ENCODE peak calls at places on chromosomes 7 and 10, in six cellular contexts. B, J, Z, F, X and S are unnamed samples.

GRCh38 chr10:89537361-89537760 is 2.0 kb upstream of the SLC16A12 start:
- DNase-seq in B (no peak), J (no peak), Z (no peak), F (no peak), X (no peak), S (no peak)

GRCh38 chr10:73480158-73480557 is 15.7 kb downstream of the PPP3CB start:
- DNase-seq in B (peak), J (no peak), Z (no peak), F (peak), X (no peak), S (peak)

GRCh38 chr7:47485640-47486435 is 96.1 kb downstream of the TNS3 start:
- DNase-seq in B (peak), J (no peak), Z (no peak), F (no peak), X (no peak), S (no peak)

GRCh38 chr10:89887406-89887805 is 186.0 kb downstream of the KIF20B start:
- DNase-seq in B (no peak), J (no peak), Z (no peak), F (no peak), X (no peak), S (no peak)

GRCh38 chr7:76166404-76167255 is 35.1 kb upstream of the SRRM3 start:
- DNase-seq in B (peak), J (peak), Z (peak), F (peak), X (peak), S (peak)

GRCh38 chr7:138316421-138317043 is 143.5 kb upstream of the TRIM24 start:
- DNase-seq in B (no peak), J (no peak), Z (no peak), F (no peak), X (no peak), S (no peak)

GRCh38 chr10:130351466-130352290 is 215.5 kb downstream of the GLRX3 start:
- DNase-seq in B (no peak), J (no peak), Z (no peak), F (no peak), X (no peak), S (no peak)

GRCh38 chr10:55750458-55750857 is 610.6 kb downstream of the ZWINT start:
- DNase-seq in B (no peak), J (no peak), Z (no peak), F (no peak), X (no peak), S (no peak)

GRCh38 chr7:90210475-90210874 is 1.1 kb upstream of the STEAP2 start:
- DNase-seq in B (no peak), J (no peak), Z (no peak), F (no peak), X (no peak), S (no peak)

GRCh38 chr10:98620503-98620902 is 173.8 kb upstream of the HPS1 start:
- DNase-seq in B (no peak), J (no peak), Z (no peak), F (no peak), X (peak), S (peak)

GRCh38 chr7:146960747-146961416 is 844.3 kb downstream of the CNTNAP2 start:
- DNase-seq in B (no peak), J (peak), Z (no peak), F (no peak), X (no peak), S (peak)

GRCh38 chr7:47521041-47521795 is 60.7 kb downstream of the TNS3 start:
- DNase-seq in B (no peak), J (no peak), Z (no peak), F (no peak), X (no peak), S (no peak)

GRCh38 chr10:116748041-116748440 is 5.7 kb upstream of the HSPA12A start:
- DNase-seq in B (peak), J (no peak), Z (no peak), F (peak), X (no peak), S (no peak)

GRCh38 chr10:52566471-52567246 is 205.9 kb downstream of the MBL2 start:
- DNase-seq in B (peak), J (no peak), Z (peak), F (peak), X (no peak), S (peak)

GRCh38 chr10:110668443-110668842 is 24.3 kb downstream of the RBM20 start:
- DNase-seq in B (no peak), J (no peak), Z (no peak), F (no peak), X (no peak), S (no peak)

GRCh38 chr7:95199779-95200558 is 124.4 kb downstream of the PON1 start:
- DNase-seq in B (peak), J (no peak), Z (peak), F (peak), X (no peak), S (peak)

GRCh38 chr10:76357726-76358125 is 926.3 kb downstream of the LRMDA start:
- DNase-seq in B (no peak), J (no peak), Z (no peak), F (no peak), X (no peak), S (no peak)

GRCh38 chr10:70142555-70142954 is 3.9 kb downstream of the TYSND1 start:
- DNase-seq in B (no peak), J (no peak), Z (no peak), F (no peak), X (no peak), S (no peak)

GRCh38 chr10:78335691-78336401 is 302.2 kb downstream of the RPS24 start:
- DNase-seq in B (peak), J (peak), Z (no peak), F (no peak), X (no peak), S (no peak)

GRCh38 chr10:96043157-96043894 is at the start of gene CCNJ:
- DNase-seq in B (peak), J (peak), Z (peak), F (peak), X (peak), S (peak)

GRCh38 chr7:15464762-15465144 is 97.1 kb downstream of the AGMO start:
- DNase-seq in B (no peak), J (no peak), Z (no peak), F (no peak), X (no peak), S (no peak)

GRCh38 chr7:9504678-9505077 is 1071.3 kb downstream of the NXPH1 start:
- DNase-seq in B (no peak), J (no peak), Z (no peak), F (no peak), X (no peak), S (no peak)

GRCh38 chr10:27660705-27661104 is 84.9 kb downstream of the MKX start:
- DNase-seq in B (no peak), J (no peak), Z (no peak), F (no peak), X (no peak), S (no peak)

GRCh38 chr10:110505130-110505815 is 7.6 kb downstream of the DUSP5 start:
- DNase-seq in B (no peak), J (no peak), Z (no peak), F (no peak), X (no peak), S (no peak)

GRCh38 chr7:150755473-150756099 is 18.4 kb downstream of the GIMAP5 start:
- DNase-seq in B (no peak), J (no peak), Z (no peak), F (no peak), X (no peak), S (no peak)

GRCh38 chr10:3774814-3775670 is 10.0 kb downstream of the KLF6 start:
- DNase-seq in B (peak), J (peak), Z (no peak), F (peak), X (no peak), S (peak)

GRCh38 chr10:79116363-79116762 is 47.6 kb downstream of the ZMIZ1 start:
- DNase-seq in B (no peak), J (no peak), Z (no peak), F (no peak), X (no peak), S (no peak)

GRCh38 chr10:68208424-68209042 is 23.4 kb downstream of the ATOH7 start:
- DNase-seq in B (peak), J (peak), Z (peak), F (peak), X (peak), S (peak)

GRCh38 chr7:149595078-149595477 is 97.5 kb upstream of the ZNF746 start:
- DNase-seq in B (no peak), J (no peak), Z (no peak), F (no peak), X (no peak), S (no peak)

GRCh38 chr7:47714669-47715607 is 133.0 kb upstream of the TNS3 start:
- DNase-seq in B (no peak), J (no peak), Z (no peak), F (no peak), X (no peak), S (no peak)

GRCh38 chr10:93216341-93216985 is 142.8 kb downstream of the CYP26A1 start:
- DNase-seq in B (no peak), J (no peak), Z (no peak), F (no peak), X (no peak), S (no peak)

GRCh38 chr7:140719711-140720110 is 23.2 kb downstream of the NDUFB2 start:
- DNase-seq in B (peak), J (no peak), Z (no peak), F (no peak), X (no peak), S (no peak)

GRCh38 chr7:121525155-121525819 is 129.2 kb upstream of the FAM3C start:
- DNase-seq in B (no peak), J (no peak), Z (no peak), F (no peak), X (no peak), S (no peak)

GRCh38 chr7:157431173-157431950 is 94.6 kb downstream of the DNAJB6 start:
- DNase-seq in B (no peak), J (no peak), Z (no peak), F (no peak), X (no peak), S (no peak)

GRCh38 chr10:33772370-33773331 is 438.2 kb upstream of the NRP1 start:
- DNase-seq in B (no peak), J (peak), Z (peak), F (peak), X (peak), S (peak)

GRCh38 chr10:127452568-127452967 is 96.5 kb upstream of the NPS start:
- DNase-seq in B (no peak), J (no peak), Z (no peak), F (no peak), X (no peak), S (no peak)

GRCh38 chr7:77575187-77575586 is 38.1 kb downstream of the PTPN12 start:
- DNase-seq in B (no peak), J (no peak), Z (no peak), F (no peak), X (no peak), S (no peak)

GRCh38 chr7:92508949-92509348 is 19.4 kb downstream of the PEX1 start:
- DNase-seq in B (no peak), J (no peak), Z (no peak), F (no peak), X (no peak), S (no peak)

GRCh38 chr7:156067156-156067555 is 254.9 kb upstream of the SHH start:
- DNase-seq in B (no peak), J (no peak), Z (no peak), F (no peak), X (no peak), S (no peak)

DNA sequence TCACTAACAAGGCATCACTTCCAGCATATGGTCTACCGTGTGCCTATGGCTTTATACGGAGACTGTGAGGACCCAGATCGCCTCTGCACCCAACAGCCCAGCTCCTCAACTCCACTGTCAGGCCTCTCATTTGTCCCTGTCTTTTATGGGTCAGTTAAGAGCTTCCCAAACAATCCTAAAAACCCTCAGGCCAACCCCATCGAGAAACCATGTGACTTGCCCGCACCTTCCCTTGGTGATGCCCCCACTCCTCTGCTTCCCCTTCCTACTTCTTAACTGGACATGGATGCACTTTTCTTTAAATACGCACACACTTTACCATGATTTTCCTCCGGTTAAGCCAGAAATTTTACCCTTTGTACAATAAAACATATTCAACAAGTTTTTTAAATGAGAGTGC is 46.8 kb downstream of the BAIAP2L1 start:
- DNase-seq in B (no peak), J (no peak), Z (no peak), F (peak), X (no peak), S (peak)
- H3K4ac ChIP-seq in B (peak), J (no peak), Z (no peak), F (peak), X (no peak), S (no peak)

GRCh38 chr10:17076626-17077025 is 53.0 kb downstream of the CUBN start:
- DNase-seq in B (no peak), J (no peak), Z (no peak), F (no peak), X (no peak), S (no peak)
- H3K4ac ChIP-seq in B (peak), J (no peak), Z (no peak), F (no peak), X (no peak), S (no peak)

GRCh38 chr7:130896898-130897514 is 163.0 kb upstream of the KLF14 start:
- DNase-seq in B (peak), J (peak), Z (peak), F (peak), X (no peak), S (peak)

GRCh38 chr7:130899071-130899451 is 165.1 kb upstream of the KLF14 start:
- DNase-seq in B (no peak), J (no peak), Z (no peak), F (no peak), X (no peak), S (no peak)

GRCh38 chr7:130896051-130896881 is 162.3 kb upstream of the KLF14 start:
- DNase-seq in B (peak), J (no peak), Z (no peak), F (peak), X (no peak), S (peak)

GRCh38 chr7:130899638-130900401 is 165.8 kb upstream of the KLF14 start:
- DNase-seq in B (no peak), J (no peak), Z (no peak), F (no peak), X (no peak), S (no peak)

DNA sequence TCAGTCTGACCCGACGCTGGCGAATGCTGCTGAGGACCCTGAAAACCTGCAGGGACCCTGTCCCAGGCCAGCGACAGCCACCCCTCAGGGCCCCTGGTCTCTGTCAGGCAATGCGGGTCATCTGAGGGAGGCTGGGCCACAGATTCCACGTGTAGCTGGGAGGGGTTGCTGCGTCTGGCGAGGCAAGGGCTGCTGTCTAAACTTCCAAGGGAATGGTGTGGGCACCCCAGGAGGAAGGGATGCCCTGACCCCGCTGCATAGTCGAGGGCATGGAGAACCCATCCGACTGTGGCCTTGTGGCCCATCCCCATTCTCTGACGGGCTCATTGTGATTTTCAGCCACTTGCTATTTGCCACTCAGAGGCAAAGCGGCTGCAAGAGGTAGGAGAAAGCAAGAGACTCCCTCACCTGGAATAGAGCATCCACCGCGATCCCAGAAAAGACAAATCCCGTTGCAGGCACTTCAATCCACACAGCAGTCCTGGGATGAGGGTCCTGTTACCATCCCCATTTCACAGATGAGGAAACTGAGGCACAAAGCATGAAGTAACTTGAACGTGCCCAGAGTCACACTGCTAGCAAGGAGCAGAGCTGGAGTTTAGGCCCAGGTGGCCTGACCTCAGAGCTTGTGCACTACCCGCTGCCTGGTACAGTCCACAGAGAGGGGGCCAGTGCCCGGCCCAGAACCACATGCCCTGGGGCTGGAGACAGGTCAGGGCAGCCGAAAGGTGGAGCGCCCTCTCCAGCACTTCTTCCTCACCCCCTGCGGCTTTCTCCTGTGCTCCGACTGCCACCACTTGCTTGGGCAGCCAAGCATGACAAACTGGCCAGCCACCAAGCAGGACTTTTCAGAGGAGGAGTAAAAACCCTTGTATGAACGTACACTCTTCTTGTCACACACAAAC is 163.8 kb upstream of the KLF14 start:
- DNase-seq in B (no peak), J (no peak), Z (no peak), F (no peak), X (no peak), S (no peak)
- H3K4ac ChIP-seq in B (peak), J (no peak), Z (no peak), F (no peak), X (no peak), S (no peak)

DNA sequence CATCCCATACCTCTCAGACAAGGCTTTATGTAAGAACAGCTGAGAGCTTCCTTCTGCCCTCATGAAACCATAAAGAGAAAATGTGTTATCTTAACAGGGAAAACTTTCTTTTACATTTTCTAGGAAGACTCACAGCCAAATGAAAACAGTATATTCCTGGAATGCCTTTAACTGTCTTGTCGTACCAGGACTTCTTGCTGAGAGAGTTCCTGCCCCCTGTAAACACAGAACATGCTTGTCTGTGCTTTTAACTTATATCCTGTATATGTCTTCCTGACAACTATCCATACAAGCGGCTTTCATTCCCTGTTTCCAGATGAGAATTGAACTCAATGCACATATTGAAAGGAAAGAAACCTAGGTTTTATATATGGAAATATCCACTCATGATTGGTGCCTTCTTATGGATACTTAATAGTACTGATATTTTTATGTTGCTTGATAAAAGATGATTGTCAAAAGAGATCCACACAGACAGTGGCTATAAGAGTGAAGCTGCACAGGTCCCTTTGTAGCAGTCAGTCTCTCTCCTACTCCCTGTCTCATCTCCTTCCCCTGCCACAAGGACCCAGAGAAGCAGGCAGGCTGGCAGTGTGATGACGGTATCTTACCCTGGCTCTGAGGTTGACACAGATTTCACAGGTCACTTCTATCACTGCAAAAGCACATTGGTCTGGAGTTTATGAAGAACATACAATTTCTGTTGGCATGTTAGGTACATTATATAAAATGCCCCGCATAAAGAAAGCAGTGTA is 64.6 kb upstream of the AHR start:
- DNase-seq in B (no peak), J (no peak), Z (no peak), F (peak), X (no peak), S (peak)
- H3K4ac ChIP-seq in B (peak), J (no peak), Z (no peak), F (no peak), X (no peak), S (no peak)

GRCh38 chr7:69334706-69335105 is 263.6 kb upstream of the AUTS2 start:
- DNase-seq in B (no peak), J (no peak), Z (no peak), F (peak), X (no peak), S (no peak)

GRCh38 chr7:69341288-69341687 is 257.0 kb upstream of the AUTS2 start:
- DNase-seq in B (no peak), J (no peak), Z (no peak), F (no peak), X (no peak), S (no peak)

GRCh38 chr7:69336976-69337375 is 261.3 kb upstream of the AUTS2 start:
- DNase-seq in B (no peak), J (no peak), Z (no peak), F (no peak), X (no peak), S (peak)

GRCh38 chr7:69335331-69335730 is 262.9 kb upstream of the AUTS2 start:
- DNase-seq in B (no peak), J (no peak), Z (no peak), F (peak), X (no peak), S (peak)
- H3K4ac ChIP-seq in B (no peak), J (no peak), Z (no peak), F (no peak), X (no peak), S (no peak)

GRCh38 chr10:131982185-131982756 is 548 bp upstream of the BNIP3 start:
- DNase-seq in B (no peak), J (no peak), Z (no peak), F (no peak), X (no peak), S (no peak)
- H3K4ac ChIP-seq in B (peak), J (no peak), Z (peak), F (peak), X (no peak), S (peak)